ENCODE peak calls at places on chromosomes 4 and X, in nine cellular contexts. C is GM12865; H is choroid plexus epithelial cell; L is MM.1S; J is astrocyte of the spinal cord; T is kidney; B is CD8-positive, alpha-beta T cell; V is PC-3; X is K562. R is an unnamed sample.

GRCh38 chrX:130028196-130028595 is 45.8 kb downstream of the BCORL1 start:
- DNase-seq in H (peak), V (peak), T (no peak), L (peak), X (peak), C (peak), J (peak), B (peak), R (no peak)

GRCh38 chr4:19580090-19580489 is 671.6 kb upstream of the SLIT2 start:
- DNase-seq in X (no peak), L (no peak), C (no peak), B (no peak), H (peak), T (no peak), J (no peak), V (no peak), R (no peak)

GRCh38 chrX:122113376-122113775 is 1066.0 kb downstream of the GLUD2 start:
- DNase-seq in C (no peak), T (no peak), H (no peak), J (no peak), V (no peak), X (no peak), B (no peak), L (no peak), R (no peak)

GRCh38 chrX:72110051-72110926 is 21.4 kb downstream of the RTL5 start:
- DNase-seq in J (no peak), H (peak), T (no peak), C (no peak), V (no peak), L (no peak), B (no peak), X (no peak), R (no peak)

GRCh38 chr4:158824425-158825274 is 55.8 kb downstream of the FNIP2 start:
- DNase-seq in L (no peak), C (no peak), V (no peak), B (no peak), X (no peak), H (peak), T (no peak), J (peak), R (no peak)

GRCh38 chr4:119041951-119042560 is 93.6 kb upstream of the MYOZ2 start:
- DNase-seq in B (peak), L (peak), V (peak), T (no peak), X (peak), J (peak), H (peak), C (peak), R (peak)

GRCh38 chr4:165709973-165710526 is 163.0 kb upstream of the TLL1 start:
- DNase-seq in B (no peak), V (peak), T (no peak), L (no peak), H (no peak), C (no peak), J (no peak), X (no peak), R (no peak)

GRCh38 chrX:103347682-103348397 is 8.5 kb upstream of the TCEAL9 start:
- DNase-seq in J (no peak), H (no peak), V (no peak), T (no peak), C (no peak), L (no peak), B (no peak), X (no peak), R (no peak)

GRCh38 chrX:68846536-68846935 is 17.7 kb downstream of the EFNB1 start:
- DNase-seq in H (peak), V (no peak), B (no peak), X (no peak), T (no peak), J (no peak), L (no peak), C (no peak), R (no peak)

GRCh38 chr4:7358100-7358735 is 76.5 kb downstream of the PSAPL1 start:
- DNase-seq in T (peak), C (no peak), L (no peak), V (peak), J (peak), H (peak), B (no peak), X (no peak), R (peak)

GRCh38 chr4:88919056-88919455 is 137.9 kb downstream of the FAM13A start:
- DNase-seq in L (no peak), V (peak), J (no peak), T (no peak), B (no peak), H (no peak), C (no peak), X (no peak), R (no peak)

GRCh38 chr4:15778191-15778741 is at the start of gene CD38:
- DNase-seq in X (no peak), V (no peak), C (peak), B (no peak), H (peak), J (no peak), T (peak), L (peak), R (no peak)

GRCh38 chr4:184599492-184600135 is 49.6 kb downstream of the CASP3 start:
- DNase-seq in H (peak), C (no peak), B (no peak), L (no peak), V (peak), T (no peak), J (peak), X (no peak), R (peak)

GRCh38 chrX:13380230-13380629 is 60.4 kb upstream of the ATXN3L start:
- DNase-seq in L (no peak), H (peak), V (peak), C (no peak), J (peak), X (no peak), B (no peak), T (no peak), R (no peak)

GRCh38 chr4:104571341-104571740 is 76.6 kb upstream of the CXXC4 start:
- DNase-seq in H (no peak), J (peak), V (peak), X (no peak), C (no peak), L (no peak), T (no peak), B (no peak), R (no peak)

DNA sequence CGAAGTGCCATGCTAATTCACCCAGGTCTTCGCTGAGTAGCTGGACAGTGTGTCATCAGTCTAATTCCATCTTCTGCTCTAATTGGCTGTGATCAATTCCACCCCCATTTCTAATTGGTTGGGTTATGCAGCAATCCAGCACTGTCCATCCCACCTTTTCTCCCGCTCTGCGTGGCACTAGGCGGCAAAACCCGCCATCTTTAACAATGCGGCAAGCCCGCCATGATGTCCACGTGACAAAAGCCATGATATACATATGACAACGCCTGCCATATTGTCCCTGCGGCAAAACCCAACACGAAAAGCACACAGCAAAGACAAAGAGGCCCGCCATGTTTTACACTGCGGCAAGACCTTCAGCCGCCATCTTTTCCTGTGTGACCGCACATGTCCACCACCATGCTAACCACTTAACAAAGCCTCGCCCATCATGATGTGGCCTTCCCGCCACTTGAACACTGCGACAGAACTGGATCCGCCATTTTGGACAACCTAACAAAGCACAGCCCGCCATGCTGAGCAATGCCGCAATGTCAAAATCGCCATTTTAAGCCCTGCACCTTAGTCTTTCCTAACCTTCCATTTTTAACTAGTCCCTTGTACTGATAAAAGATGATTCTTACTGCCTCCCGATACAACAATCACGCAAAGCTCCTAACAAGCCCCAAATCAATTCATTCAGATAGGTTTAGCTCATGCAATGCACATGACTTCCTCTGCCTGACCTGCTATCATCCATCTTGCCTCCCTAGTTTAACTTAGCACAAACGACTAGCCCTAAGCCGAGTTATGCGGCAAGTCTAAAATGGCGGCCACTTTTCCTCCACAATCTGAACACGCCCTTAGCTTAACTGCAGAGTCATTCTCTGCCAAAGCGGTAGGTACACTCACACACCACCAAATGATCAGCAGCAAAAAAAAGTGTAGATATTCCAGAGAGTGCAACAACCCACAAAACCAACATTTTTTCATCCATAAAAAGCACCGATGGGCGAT is 288.3 kb downstream of the CHIC1 start:
- DNase-seq in T (peak), C (peak), H (no peak), X (peak), J (peak), V (no peak), B (no peak), L (peak), R (no peak)
- H3K4me3 ChIP-seq in T (no peak), C (no peak), H (no peak), X (peak), J (peak), V (no peak), B (no peak), L (peak), R (no peak)

DNA sequence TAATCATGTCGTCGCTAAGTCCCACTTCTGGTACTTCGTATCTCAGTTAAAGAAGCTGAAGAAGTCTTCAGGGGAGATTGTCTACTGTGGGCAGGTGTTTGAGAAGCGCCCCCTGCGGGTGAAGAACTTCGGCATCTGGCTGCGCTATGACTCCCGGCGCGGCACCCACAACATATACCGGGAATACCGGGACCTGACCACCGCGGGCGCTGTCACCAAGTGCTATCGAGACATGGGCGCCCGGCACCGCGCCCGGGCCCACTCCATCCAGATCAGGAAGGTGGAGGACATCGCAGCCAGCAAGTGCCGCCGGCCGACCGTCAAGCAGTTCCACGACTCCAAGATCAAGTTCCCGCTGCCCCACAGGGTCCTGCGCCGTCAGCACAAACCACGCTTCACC is 11.3 kb downstream of the PNCK start:
- DNase-seq in C (peak), L (peak), V (no peak), B (peak), X (peak), H (peak), T (peak), J (no peak), R (no peak)
- TF ChIP-seq CTCF in C (peak), L (peak), V (no peak), B (peak), X (peak), H (peak), T (peak), J (peak), R (peak)

GRCh38 chrX:33078273-33078672 is 133.1 kb downstream of the DMD start:
- DNase-seq in L (no peak), J (no peak), C (no peak), V (no peak), B (no peak), X (no peak), H (no peak), T (no peak), R (no peak)

GRCh38 chrX:33087411-33087810 is 123.9 kb downstream of the DMD start:
- DNase-seq in L (no peak), B (no peak), C (no peak), J (no peak), V (no peak), T (no peak), X (no peak), H (no peak), R (no peak)

GRCh38 chrX:33086886-33087285 is 124.5 kb downstream of the DMD start:
- DNase-seq in V (no peak), T (no peak), H (no peak), J (no peak), L (no peak), X (no peak), C (no peak), B (no peak), R (no peak)

DNA sequence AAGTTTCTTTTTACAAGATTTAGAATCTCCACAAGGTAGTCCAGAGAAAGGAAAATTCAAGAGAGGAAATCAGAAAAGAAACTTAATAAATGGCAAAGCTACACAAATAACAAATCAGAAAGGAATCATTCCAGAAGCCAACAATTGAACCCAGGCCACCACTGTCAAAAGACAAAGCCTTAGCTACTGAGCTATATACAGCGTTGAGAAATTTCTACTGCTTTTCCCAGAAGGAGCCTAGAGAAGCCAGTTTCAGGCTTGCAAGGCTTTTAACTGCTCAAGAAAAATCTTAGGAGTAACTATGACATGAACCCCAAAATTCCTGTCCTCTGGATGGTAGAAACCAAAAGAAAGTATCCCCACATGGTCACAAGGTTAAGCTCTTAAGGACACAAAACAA is 129.0 kb downstream of the DMD start:
- DNase-seq in L (no peak), H (no peak), V (no peak), X (no peak), B (no peak), T (no peak), J (no peak), C (no peak), R (no peak)
- H3K4me3 ChIP-seq in L (no peak), H (no peak), V (no peak), X (no peak), B (no peak), T (no peak), J (no peak), C (no peak), R (no peak)

GRCh38 chrX:140687706-140688105 is 21.9 kb upstream of the LINC00632 start:
- DNase-seq in X (no peak), C (no peak), J (no peak), V (no peak), B (no peak), L (no peak), H (no peak), T (no peak), R (no peak)
- TF ChIP-seq CTCF in X (no peak), C (no peak), J (no peak), V (no peak), B (no peak), L (no peak), H (no peak), T (no peak), R (no peak)

GRCh38 chrX:10972731-10973130 is 138.4 kb upstream of the HCCS start:
- DNase-seq in C (no peak), V (no peak), T (no peak), J (peak), B (no peak), X (no peak), L (no peak), H (peak), R (no peak)

GRCh38 chrX:10971759-10972158 is 139.4 kb upstream of the HCCS start:
- DNase-seq in T (no peak), V (no peak), J (no peak), L (no peak), H (no peak), C (no peak), X (no peak), B (no peak), R (no peak)

GRCh38 chrX:10966057-10966456 is 145.1 kb upstream of the HCCS start:
- DNase-seq in X (no peak), T (no peak), L (no peak), J (no peak), C (no peak), V (no peak), H (no peak), B (no peak), R (no peak)

GRCh38 chrX:10974920-10975319 is 136.2 kb upstream of the HCCS start:
- DNase-seq in J (no peak), C (no peak), X (no peak), V (no peak), B (no peak), L (no peak), H (no peak), T (no peak), R (no peak)

DNA sequence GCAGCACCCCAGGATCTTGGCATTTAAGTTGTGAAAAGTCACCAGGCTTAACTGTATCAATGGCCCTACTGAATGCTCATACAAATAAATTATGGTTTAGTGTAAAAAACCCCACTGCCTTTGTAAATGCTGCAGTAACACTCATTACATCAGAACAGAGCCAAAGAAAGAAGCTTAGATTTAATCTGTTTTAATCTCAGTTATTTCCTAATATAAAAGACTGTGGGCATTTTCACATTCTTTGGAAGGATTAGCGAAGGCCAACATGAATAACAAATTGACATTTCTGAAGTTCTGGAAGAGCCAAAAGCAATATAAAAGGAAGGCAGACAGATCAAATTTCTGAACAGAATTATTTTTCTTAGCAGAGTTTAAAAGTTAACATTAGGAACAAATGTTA is 140.0 kb upstream of the HCCS start:
- DNase-seq in C (no peak), H (peak), L (no peak), X (no peak), V (no peak), T (no peak), J (peak), B (no peak), R (no peak)
- H3K4me3 ChIP-seq in C (no peak), H (no peak), L (no peak), X (no peak), V (no peak), T (no peak), J (no peak), B (no peak), R (no peak)

GRCh38 chr4:174928575-174929253 is 10.6 kb downstream of the ADAM29 start:
- DNase-seq in C (peak), H (no peak), L (no peak), V (no peak), B (no peak), J (no peak), X (no peak), T (no peak), R (no peak)

GRCh38 chr4:174929346-174929745 is 11.2 kb downstream of the ADAM29 start:
- DNase-seq in J (no peak), X (no peak), L (no peak), T (peak), B (no peak), V (no peak), H (no peak), C (peak), R (no peak)

GRCh38 chr4:174926958-174927357 is 8.8 kb downstream of the ADAM29 start:
- DNase-seq in T (no peak), V (no peak), B (no peak), C (peak), J (no peak), H (no peak), L (no peak), X (no peak), R (no peak)

GRCh38 chr4:174930895-174931294 is 12.7 kb downstream of the ADAM29 start:
- DNase-seq in L (no peak), H (no peak), T (no peak), B (no peak), V (no peak), J (no peak), X (no peak), C (peak), R (no peak)

GRCh38 chr4:174928174-174928573 is 10.0 kb downstream of the ADAM29 start:
- DNase-seq in B (no peak), L (peak), C (peak), H (no peak), T (no peak), V (no peak), J (no peak), X (no peak), R (no peak)
- TF ChIP-seq CTCF in B (no peak), L (no peak), C (no peak), H (no peak), T (no peak), V (no peak), J (no peak), X (no peak), R (no peak)

DNA sequence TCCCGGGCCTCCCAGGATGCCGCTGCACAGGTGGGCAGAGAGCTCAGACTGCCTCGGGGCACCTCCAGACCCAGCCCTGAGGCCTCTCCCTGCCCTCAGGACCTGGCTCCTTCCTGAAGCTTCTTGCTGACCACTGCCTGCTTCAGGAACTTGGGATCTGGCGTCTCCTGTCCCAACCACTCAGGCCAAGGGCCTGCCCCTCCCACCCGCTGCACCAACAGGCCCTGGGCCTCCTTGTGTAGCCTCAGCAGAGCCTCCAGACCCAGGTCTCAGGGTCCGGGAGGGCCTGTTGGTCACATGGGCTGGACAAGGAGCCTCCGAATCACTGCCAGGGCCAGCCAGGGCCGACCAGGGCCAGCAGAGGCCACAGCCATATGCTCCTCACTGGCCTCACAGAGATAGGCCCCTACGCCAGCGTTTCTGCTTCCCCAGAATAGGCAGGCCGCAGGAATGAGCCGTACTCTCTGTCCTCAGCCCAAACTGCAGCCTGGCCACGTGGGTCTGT is 2.8 kb downstream of the MXD4 start:
- DNase-seq in B (no peak), H (no peak), C (no peak), L (no peak), V (no peak), X (no peak), T (peak), J (no peak), R (no peak)
- H3K4me3 ChIP-seq in B (no peak), H (peak), C (no peak), L (no peak), V (no peak), X (no peak), T (no peak), J (no peak), R (peak)

DNA sequence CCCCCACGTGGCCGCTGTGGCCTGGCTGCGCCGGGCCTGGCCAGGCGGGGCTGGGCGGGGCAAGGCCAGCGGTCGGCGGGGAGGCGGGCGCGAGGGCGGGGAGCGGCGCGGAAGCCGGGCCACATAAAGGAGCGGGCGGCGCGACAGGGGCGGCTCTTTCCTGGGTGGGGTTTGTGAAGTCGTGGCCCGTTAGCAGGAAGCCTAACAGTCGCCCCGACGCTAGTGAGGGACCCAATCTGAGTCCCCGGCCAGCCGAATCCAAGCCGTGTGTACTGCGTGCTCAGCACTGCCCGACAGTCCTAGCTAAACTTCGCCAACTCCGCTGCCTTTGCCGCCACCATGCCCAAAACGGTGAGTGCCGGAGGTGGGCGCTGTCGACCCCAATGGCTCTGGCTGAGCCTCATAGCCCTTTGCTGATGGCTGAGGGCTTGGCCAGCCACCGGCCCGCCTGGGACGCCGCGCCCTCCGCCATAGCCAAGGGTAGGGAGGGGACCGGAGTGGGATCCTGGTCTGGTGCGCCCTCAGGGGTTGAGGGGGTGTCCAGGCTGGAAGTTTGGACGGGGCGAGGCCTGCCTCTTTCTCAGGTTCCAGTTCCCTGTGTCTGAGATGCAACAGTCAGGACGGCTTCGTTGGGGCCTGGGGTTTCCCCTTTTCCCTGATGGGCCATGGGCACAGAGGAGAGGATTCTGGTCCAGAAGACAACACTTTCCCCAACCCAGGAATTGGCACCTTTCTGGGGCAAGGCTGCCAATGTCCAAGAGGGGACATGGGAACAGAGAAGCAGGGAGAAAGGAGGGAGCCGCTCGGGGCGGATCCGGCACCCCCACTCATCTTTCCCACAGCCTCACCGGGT is at the start of gene MSN:
- DNase-seq in V (peak), X (peak), J (peak), L (peak), B (peak), H (peak), T (peak), C (peak), R (no peak)
- TF ChIP-seq CTCF in V (peak), X (no peak), J (peak), L (peak), B (no peak), H (peak), T (no peak), C (no peak), R (no peak)